ENCODE peak calls at places on chromosomes 5 and 9, in eight cellular contexts. W is activated T-helper 1 cell treated with anti-CD3 and anti-CD28 coated beads, Interleukin-12 subunit alpha, Interleukin-12 subunit beta, Interleukin-2, Interleukin-4 antibody, amounts not matched to agents 30 ng/mL and 10 ng/mL and 1 ng/mL, durations not matched to agents 14 hours and 24 hours and 36 hours; R is AG08396; K is NCI-H2081; X is EL; C is A549; E is activated T-helper 2 cell treated with anti-CD3 and anti-CD28 coated beads, Interferon-gamma antibody, Interleukin-2, Interleukin-4, amounts not matched to agents 10 μg/mL and 5 μg/mL and 100 μg/mL, durations not matched to agents 14 hours and 24 hours and 36 hours; I is GM03348. T is an unnamed sample.

GRCh38 chr5:112684737-112685136 is 52.9 kb upstream of the APC start:
- DNase-seq in E (no peak), C (no peak), R (peak), I (peak), W (no peak), K (no peak), X (peak), T (no peak)

GRCh38 chr9:27308691-27309390 is 11.9 kb upstream of the EQTN start:
- DNase-seq in R (no peak), I (no peak), W (no peak), X (peak), E (no peak), C (no peak), K (no peak), T (no peak)

GRCh38 chr5:177309351-177310191 is 2.1 kb downstream of the MXD3 start:
- DNase-seq in W (peak), C (peak), R (peak), X (peak), E (peak), K (peak), I (peak), T (no peak)

GRCh38 chr5:96718635-96719077 is 56.5 kb downstream of the CAST start:
- DNase-seq in E (no peak), K (no peak), C (no peak), R (no peak), W (no peak), I (no peak), X (no peak), T (no peak)

GRCh38 chr9:133558191-133559126 is 24.0 kb downstream of the ADAMTSL2 start:
- DNase-seq in I (peak), C (peak), W (no peak), E (no peak), R (peak), K (no peak), X (peak), T (no peak)

GRCh38 chr5:116097301-116097700 is 12.5 kb downstream of the COMMD10 start:
- DNase-seq in R (peak), W (no peak), K (no peak), I (peak), C (no peak), E (no peak), X (peak), T (no peak)

GRCh38 chr5:136364307-136364706 is 1.0 kb downstream of the TRPC7 start:
- DNase-seq in W (no peak), R (no peak), C (peak), E (no peak), I (peak), X (no peak), K (no peak), T (no peak)

GRCh38 chr5:1240496-1241260 is 15.5 kb downstream of the SLC6A18 start:
- DNase-seq in K (no peak), X (no peak), W (no peak), E (no peak), I (no peak), C (no peak), R (no peak), T (no peak)

GRCh38 chr9:89442016-89442415 is 55.9 kb downstream of the SEMA4D start:
- DNase-seq in X (no peak), E (no peak), I (no peak), R (no peak), C (no peak), W (no peak), K (no peak), T (no peak)

GRCh38 chr9:136204838-136205706 is at the start of gene LHX3:
- DNase-seq in X (no peak), I (peak), K (no peak), C (no peak), E (no peak), R (peak), W (no peak), T (no peak)

GRCh38 chr9:120742951-120743416 is 28.7 kb upstream of the MEGF9 start:
- DNase-seq in C (peak), K (peak), W (no peak), I (peak), R (peak), X (peak), E (no peak), T (no peak)

GRCh38 chr5:33854733-33855151 is 37.0 kb downstream of the ADAMTS12 start:
- DNase-seq in E (no peak), K (no peak), I (peak), C (no peak), R (peak), W (no peak), X (peak), T (no peak)